ENCODE peak calls at places on chromosomes 5 and 9, in seven cellular contexts. R is GF-D8, Y is Calu3, Z is activated T-cell treated with anti-CD3 and anti-CD28 coated beads for 48 hours, T is amygdala, V is NCI-H2029, O is erythroblast. M is an unnamed sample.
A peak's percentile ranks its signal among the peaks of the same experiment; 100 is the strongest.

GRCh38 chr5:120372899-120373298 is 91.2 kb upstream of the PRR16 start:
- DNase-seq in T (no peak), V (no peak), Z (no peak), R (no peak), O (no peak), Y (no peak), M (no peak)

GRCh38 chr9:137383453-137384115 is 39.4 kb downstream of the EXD3 start:
- DNase-seq in Z (no peak), T (no peak), R (no peak), Y (no peak), O (no peak), V (peak; percentile 18), M (peak; percentile 67)

GRCh38 chr9:111937781-111938426 is 41.3 kb downstream of the UGCG start:
- DNase-seq in Z (peak; percentile 50), Y (no peak), O (no peak), V (no peak), T (no peak), R (peak; percentile 28), M (peak; percentile 81)

GRCh38 chr9:135012166-135012565 is 75.3 kb upstream of the OLFM1 start:
- DNase-seq in O (no peak), Y (no peak), Z (no peak), R (no peak), V (no peak), T (no peak), M (peak; percentile 57)

GRCh38 chr5:32475338-32476097 is 31.0 kb upstream of the ZFR start:
- DNase-seq in Z (no peak), Y (no peak), R (no peak), T (no peak), V (no peak), O (no peak), M (no peak)

GRCh38 chr9:100590481-100590880 is 12.6 kb downstream of the CAVIN4 start:
- DNase-seq in T (no peak), Z (no peak), O (no peak), V (no peak), R (no peak), Y (no peak), M (no peak)

GRCh38 chr5:59157001-59157527 is 574.2 kb downstream of the RAB3C start:
- DNase-seq in T (no peak), O (no peak), R (no peak), Z (no peak), Y (no peak), V (no peak), M (no peak)

GRCh38 chr5:132058646-132059042 is 1.8 kb upstream of the IL3 start:
- DNase-seq in R (no peak), T (no peak), O (no peak), V (no peak), Y (no peak), Z (no peak), M (no peak)

GRCh38 chr5:61313960-61314681 is 17.9 kb upstream of the ZSWIM6 start:
- DNase-seq in R (no peak), Z (no peak), T (no peak), Y (no peak), O (no peak), V (no peak), M (no peak)

GRCh38 chr9:21317956-21318923 is 13.1 kb upstream of the IFNA5 start:
- DNase-seq in V (peak; percentile 25), R (no peak), O (peak; percentile 35), T (no peak), Z (no peak), Y (peak; percentile 19), M (no peak)

GRCh38 chr9:3963266-3964019 is 336.4 kb downstream of the GLIS3 start:
- DNase-seq in T (no peak), Y (no peak), R (no peak), Z (no peak), V (no peak), O (no peak), M (no peak)

GRCh38 chr9:137589441-137590122 is 730 bp downstream of the ZMYND19 start:
- DNase-seq in Y (no peak), T (no peak), O (peak; percentile 52), R (no peak), Z (no peak), V (no peak), M (no peak)

GRCh38 chr9:89473762-89474469 is 24.0 kb downstream of the SEMA4D start:
- DNase-seq in Z (no peak), V (no peak), O (no peak), Y (no peak), R (no peak), T (no peak), M (no peak)

GRCh38 chr5:29942089-29942488 is 1251.4 kb upstream of the CDH6 start:
- DNase-seq in Y (no peak), V (no peak), O (peak; percentile 30), T (no peak), R (no peak), Z (no peak), M (no peak)

GRCh38 chr9:135612981-135613910 is 26.1 kb downstream of the GLT6D1 start:
- DNase-seq in Y (no peak), R (no peak), V (no peak), T (no peak), Z (no peak), O (no peak), M (no peak)

GRCh38 chr5:932628-933250 is 40.1 kb downstream of the TRIP13 start:
- DNase-seq in R (no peak), O (no peak), Z (no peak), Y (no peak), V (no peak), T (no peak), M (no peak)

GRCh38 chr9:133844876-133845658 is 106.9 kb upstream of the SARDH start:
- DNase-seq in T (no peak), Z (no peak), O (no peak), Y (no peak), V (peak; percentile 71), R (peak; percentile 50), M (peak; percentile 88)

GRCh38 chr9:120873512-120873911 is 3.5 kb downstream of the PHF19 start:
- DNase-seq in Y (peak; percentile 69), V (peak; percentile 81), Z (no peak), T (no peak), O (no peak), R (no peak), M (peak; percentile 68)

GRCh38 chr9:95736370-95736769 is 139.1 kb upstream of the ERCC6L2 start:
- DNase-seq in O (no peak), R (no peak), T (no peak), Z (no peak), Y (no peak), V (no peak), M (no peak)

GRCh38 chr5:115209279-115209678 is 39.6 kb upstream of the TRIM36 start:
- DNase-seq in Z (peak; percentile 30), V (no peak), Y (no peak), O (no peak), R (peak; percentile 88), T (no peak), M (no peak)

GRCh38 chr5:179572386-179572785 is 22.0 kb downstream of the RUFY1 start:
- DNase-seq in T (no peak), O (no peak), V (no peak), R (no peak), Y (no peak), Z (no peak), M (peak; percentile 54)

GRCh38 chr5:43981556-43981955 is 378.6 kb downstream of the NNT start:
- DNase-seq in Z (no peak), R (no peak), T (no peak), Y (no peak), O (no peak), V (no peak), M (no peak)

GRCh38 chr5:96790851-96791513 is 16.8 kb downstream of the ERAP1 start:
- DNase-seq in V (no peak), R (no peak), Y (no peak), T (no peak), Z (no peak), O (no peak), M (no peak)

GRCh38 chr9:89657765-89658164 is 53.0 kb downstream of the GADD45G start:
- DNase-seq in R (no peak), Z (no peak), O (no peak), V (no peak), T (no peak), Y (no peak), M (peak; percentile 72)

GRCh38 chr9:137048655-137049543 is 2.9 kb upstream of the NPDC1 start:
- DNase-seq in Z (no peak), R (no peak), V (peak; percentile 45), Y (no peak), O (no peak), T (no peak), M (no peak)

GRCh38 chr5:136023935-136024645 is 4.7 kb upstream of the TGFBI start:
- DNase-seq in T (no peak), Z (no peak), V (no peak), Y (no peak), O (no peak), R (no peak), M (no peak)

GRCh38 chr5:80689627-80690026 is 34.8 kb upstream of the DHFR start:
- DNase-seq in Y (no peak), T (no peak), R (no peak), V (no peak), Z (no peak), O (no peak), M (no peak)

GRCh38 chr5:94977437-94977836 is 307.5 kb downstream of the MCTP1 start:
- DNase-seq in Z (no peak), V (no peak), O (no peak), Y (no peak), R (no peak), T (no peak), M (no peak)

GRCh38 chr5:102834438-102834964 is 79.4 kb downstream of the PAM start:
- DNase-seq in Z (no peak), R (no peak), T (no peak), Y (no peak), V (no peak), O (no peak), M (no peak)

GRCh38 chr5:169004551-169004950 is 296.4 kb downstream of the SLIT3 start:
- DNase-seq in Y (no peak), T (no peak), R (no peak), O (no peak), V (no peak), Z (no peak), M (no peak)

GRCh38 chr9:92406506-92406905 is 2.1 kb upstream of the OGN start:
- DNase-seq in R (peak; percentile 81), O (no peak), Z (no peak), Y (no peak), T (no peak), V (no peak), M (peak; percentile 79)

GRCh38 chr9:116080561-116080960 is 73.0 kb upstream of the PAPPA start:
- DNase-seq in V (no peak), R (no peak), O (no peak), Z (no peak), Y (no peak), T (no peak), M (no peak)

GRCh38 chr5:59893436-59894227 is at the start of gene PDE4D:
- DNase-seq in Y (peak; percentile 73), R (no peak), V (no peak), T (peak; percentile 34), Z (peak; percentile 15), O (peak; percentile 4), M (peak; percentile 77)

GRCh38 chr5:3116366-3116765 is 364.9 kb upstream of the IRX2 start:
- DNase-seq in Z (no peak), Y (no peak), T (no peak), V (no peak), O (no peak), R (no peak), M (peak; percentile 60)

GRCh38 chr9:37350486-37351190 is 71.9 kb upstream of the GRHPR start:
- DNase-seq in Y (no peak), V (no peak), T (no peak), R (no peak), Z (no peak), O (no peak), M (no peak)

GRCh38 chr9:91900057-91900816 is 49.8 kb downstream of the ROR2 start:
- DNase-seq in Y (no peak), R (no peak), O (peak; percentile 94), Z (no peak), V (peak; percentile 82), T (no peak), M (peak; percentile 70)

GRCh38 chr9:100602302-100602930 is 24.5 kb downstream of the CAVIN4 start:
- DNase-seq in O (peak; percentile 11), T (no peak), R (no peak), Y (peak; percentile 40), V (peak; percentile 74), Z (no peak), M (no peak)

M was measured in spleen.